ENCODE peak calls at places on chromosome 11, in four cellular contexts. E, C, H and A are unnamed samples.

GRCh38 chr11:12052676-12053605 is 44.5 kb upstream of the DKK3 start:
- DNase-seq in C (peak; percentile 57), H (no peak), E (peak; percentile 16), A (no peak)

GRCh38 chr11:55707029-55707428 is 45.0 kb downstream of the OR4C6 start:
- DNase-seq in E (no peak), H (no peak), C (no peak), A (no peak)

GRCh38 chr11:118625976-118626375 is 18.6 kb downstream of the PHLDB1 start:
- DNase-seq in C (peak; percentile 68), H (no peak), E (no peak), A (no peak)

GRCh38 chr11:119638851-119639250 is 90.1 kb downstream of the NECTIN1 start:
- DNase-seq in H (no peak), E (no peak), C (no peak), A (no peak)

GRCh38 chr11:8374716-8375115 is 111.0 kb upstream of the LMO1 start:
- DNase-seq in H (no peak), E (no peak), C (no peak), A (no peak)

GRCh38 chr11:30244255-30244654 is 13.4 kb downstream of the FSHB start:
- DNase-seq in E (no peak), H (no peak), C (no peak), A (no peak)

GRCh38 chr11:73227571-73228211 is 9.6 kb downstream of the P2RY2 start:
- DNase-seq in E (no peak), C (peak; percentile 90), H (no peak), A (no peak)

GRCh38 chr11:123178166-123178565 is 16.9 kb downstream of the CLMP start:
- DNase-seq in E (no peak), H (no peak), C (no peak), A (no peak)

GRCh38 chr11:15499684-15500083 is 385.0 kb downstream of the INSC start:
- DNase-seq in C (no peak), E (no peak), H (no peak), A (no peak)

GRCh38 chr11:65366340-65366773 is 11.8 kb downstream of the TIGD3 start:
- DNase-seq in C (peak; percentile 61), H (peak; percentile 10), E (no peak), A (no peak)

GRCh38 chr11:61701298-61701993 is 21.3 kb downstream of the DAGLA start:
- DNase-seq in C (peak; percentile 85), H (no peak), E (no peak), A (no peak)

GRCh38 chr11:10488581-10489443 is 33.7 kb downstream of the AMPD3 start:
- DNase-seq in E (no peak), C (peak; percentile 18), H (no peak), A (no peak)

GRCh38 chr11:83092488-83093384 is 21.0 kb upstream of the RAB30 start:
- DNase-seq in E (no peak), H (no peak), C (no peak), A (no peak)

GRCh38 chr11:129828301-129828836 is 12.7 kb downstream of the TMEM45B start:
- DNase-seq in C (no peak), H (no peak), E (no peak), A (no peak)

GRCh38 chr11:9148727-9149126 is 57.3 kb upstream of the SCUBE2 start:
- DNase-seq in H (no peak), E (no peak), C (no peak), A (no peak)

GRCh38 chr11:134333951-134334350 is 2.2 kb downstream of the GLB1L2 start:
- DNase-seq in E (no peak), H (no peak), C (no peak), A (no peak)

GRCh38 chr11:845872-846271 is 3.2 kb downstream of the TSPAN4 start:
- DNase-seq in H (no peak), E (no peak), C (no peak), A (no peak)

GRCh38 chr11:119476666-119477331 is 53.8 kb upstream of the THY1 start:
- DNase-seq in C (peak; percentile 26), H (no peak), E (no peak), A (no peak)

GRCh38 chr11:102560555-102561011 is 30.0 kb upstream of the MMP7 start:
- DNase-seq in C (no peak), E (peak; percentile 6), H (no peak), A (no peak)

GRCh38 chr11:9601041-9601875 is 27.8 kb downstream of the WEE1 start:
- DNase-seq in C (peak; percentile 69), E (peak; percentile 79), H (no peak), A (no peak)

GRCh38 chr11:59787816-59788215 is 22.8 kb downstream of the MRPL16 start:
- DNase-seq in C (no peak), E (no peak), H (no peak), A (no peak)

GRCh38 chr11:115761348-115761747 is 257.1 kb upstream of the CADM1 start:
- DNase-seq in C (peak; percentile 36), H (no peak), E (no peak), A (peak; percentile 80)

GRCh38 chr11:131943296-131943695 is 572.9 kb downstream of the NTM start:
- DNase-seq in E (no peak), H (no peak), C (no peak), A (no peak)

GRCh38 chr11:61728940-61729219 is 23.6 kb upstream of the MYRF start:
- DNase-seq in E (no peak), C (no peak), H (no peak), A (no peak)

GRCh38 chr11:976431-977160 is 50.9 kb downstream of the AP2A2 start:
- DNase-seq in E (no peak), C (no peak), H (peak; percentile 69), A (peak; percentile 53)